ENCODE peak calls at places on chromosomes 12 and 14, in seven cellular contexts. S, Y, N, C, P, X and M are unnamed samples.

GRCh38 chr12:31362759-31363415 is 36.9 kb upstream of the SINHCAF start:
- DNase-seq in C (peak), S (no peak), P (no peak), X (peak), N (no peak), Y (peak), M (no peak)

GRCh38 chr12:57759360-57759980 is 4.6 kb downstream of the MARCHF9 start:
- DNase-seq in Y (peak), P (no peak), N (no peak), C (peak), S (no peak), X (no peak), M (no peak)

GRCh38 chr14:65813760-65814387 is 401.3 kb downstream of the FUT8 start:
- DNase-seq in S (no peak), C (no peak), Y (no peak), N (no peak), X (no peak), P (no peak), M (no peak)

GRCh38 chr12:112792743-112793142 is 1.2 kb downstream of the RPH3A start:
- DNase-seq in S (no peak), Y (no peak), C (no peak), X (no peak), N (no peak), P (no peak), M (no peak)

GRCh38 chr12:24821691-24822090 is 127.2 kb downstream of the BCAT1 start:
- DNase-seq in Y (no peak), S (no peak), P (no peak), N (no peak), C (no peak), X (no peak), M (peak)

GRCh38 chr12:32671930-32672785 is 6.9 kb upstream of the DNM1L start:
- DNase-seq in N (no peak), C (peak), S (peak), P (peak), Y (peak), X (peak), M (peak)

GRCh38 chr12:31231611-31232360 is 94.2 kb downstream of the SINHCAF start:
- DNase-seq in N (no peak), S (no peak), X (no peak), Y (no peak), C (no peak), P (no peak), M (no peak)

GRCh38 chr14:71403673-71404072 is 496.4 kb downstream of the PCNX1 start:
- DNase-seq in P (peak), X (no peak), Y (peak), N (no peak), S (no peak), C (peak), M (no peak)